ENCODE peak calls at places on chromosomes 7 and 10, in eight cellular contexts. K is fibroblast of lung; I is anterior cingulate cortex; N is Right ventricle myocardium superior; F is activated CD8-positive, alpha-beta memory T cell treated with anti-CD3 and anti-CD28 coated beads, Interleukin-2, amount 10 ng/mL, durations not matched to agents 7 days and 5 days; O is stimulated activated effector memory CD8-positive, alpha-beta T cell treated with anti-CD3 and anti-CD28 coated beads, Interleukin-12 subunit alpha, Interleukin-12 subunit beta, amount 100 ng/mL, for 72 hours; Z is type B pancreatic cell; E is activated T-helper 1 cell treated with anti-CD3 and anti-CD28 coated beads, Interleukin-2, amount 50 U/mL, for 16 hours. U is an unnamed sample.
A peak's percentile ranks its signal among the peaks of the same experiment; 100 is the strongest.

GRCh38 chr10:16689227-16689626 is 128.0 kb downstream of the RSU1 start:
- DNase-seq in K (no peak), F (no peak), I (no peak), E (no peak), N (no peak), Z (no peak), O (no peak), U (no peak)

GRCh38 chr7:23044581-23044980 is 30.7 kb upstream of the HYCC1 start:
- DNase-seq in O (no peak), I (no peak), E (no peak), Z (no peak), N (no peak), F (no peak), K (no peak), U (no peak)

GRCh38 chr10:78491812-78492211 is 458.1 kb downstream of the RPS24 start:
- DNase-seq in K (no peak), N (no peak), E (no peak), I (no peak), F (no peak), O (peak; percentile 15), Z (no peak), U (no peak)

GRCh38 chr10:66928000-66928770 is 2.3 kb downstream of the LRRTM3 start:
- DNase-seq in O (no peak), N (peak; percentile 35), I (peak; percentile 35), K (peak; percentile 23), F (no peak), Z (no peak), E (no peak), U (no peak)

GRCh38 chr10:132630666-132631347 is 93.2 kb downstream of the INPP5A start:
- DNase-seq in Z (no peak), E (no peak), N (peak; percentile 88), I (no peak), K (no peak), F (no peak), O (no peak), U (peak; percentile 37)

GRCh38 chr7:105787071-105787470 is 89.3 kb downstream of the ATXN7L1 start:
- DNase-seq in F (no peak), Z (no peak), O (no peak), I (no peak), K (no peak), E (no peak), N (no peak), U (peak; percentile 49)

GRCh38 chr10:86085136-86085535 is 281.5 kb downstream of the GRID1 start:
- DNase-seq in K (no peak), E (no peak), O (no peak), N (no peak), I (no peak), Z (peak; percentile 27), F (peak; percentile 29), U (no peak)

GRCh38 chr7:135918134-135918533 is 59.0 kb downstream of the MTPN start:
- DNase-seq in O (no peak), N (no peak), K (no peak), F (no peak), I (no peak), Z (no peak), E (no peak), U (no peak)

GRCh38 chr10:71744897-71745658 is 25.5 kb upstream of the C10orf105 start:
- DNase-seq in I (no peak), E (no peak), F (no peak), K (no peak), O (no peak), Z (no peak), N (no peak), U (peak; percentile 17)

GRCh38 chr7:28774529-28775057 is 183.5 kb downstream of the TRIL start:
- DNase-seq in N (no peak), F (no peak), Z (no peak), O (no peak), K (peak; percentile 32), I (no peak), E (no peak), U (no peak)

GRCh38 chr10:113410618-113411017 is 142.2 kb upstream of the HABP2 start:
- DNase-seq in O (no peak), E (no peak), N (no peak), Z (no peak), I (no peak), K (no peak), F (no peak), U (no peak)

GRCh38 chr7:99740573-99741437 is 5.8 kb upstream of the CYP3A7 start:
- DNase-seq in N (no peak), Z (no peak), E (no peak), K (peak; percentile 83), I (no peak), F (no peak), O (no peak), U (no peak)

GRCh38 chr10:131806646-131807317 is 94.0 kb upstream of the PPP2R2D start:
- DNase-seq in K (no peak), N (no peak), I (no peak), O (no peak), Z (peak; percentile 51), E (no peak), F (peak; percentile 33), U (peak; percentile 4)

GRCh38 chr10:6083523-6084475 is 5.0 kb upstream of the RBM17 start:
- DNase-seq in N (no peak), I (no peak), Z (no peak), F (peak; percentile 89), K (no peak), O (peak; percentile 88), E (no peak), U (no peak)

U was measured in colonic mucosa.